ENCODE peak calls at places on chromosome 20, in six cellular contexts. One of them, this sample, is unnamed.
A peak's percentile ranks its signal among the peaks of the same experiment; 100 is the strongest.

GRCh38 chr20:40493551-40493950 is 195.5 kb downstream of the MAFB start:
- DNase-seq in SW480: no peak
- DNase-seq in activated CD4-positive, alpha-beta T cell treated with anti-CD3 and anti-CD28 coated beads, Interleukin-2, amount 50 U/mL, for 24 hours: no peak
- DNase-seq in islet precursor cell: peak; percentile 62
- DNase-seq in bronchial epithelial cell: peak; percentile 93
- DNase-seq in foreskin fibroblast: peak; percentile 34
- DNase-seq in this sample: peak; percentile 13

GRCh38 chr20:1430004-1430451 is 36.6 kb downstream of the NSFL1C start:
- DNase-seq in foreskin fibroblast: peak; percentile 65
- DNase-seq in bronchial epithelial cell: no peak
- DNase-seq in islet precursor cell: no peak
- DNase-seq in SW480: no peak
- DNase-seq in activated CD4-positive, alpha-beta T cell treated with anti-CD3 and anti-CD28 coated beads, Interleukin-2, amount 50 U/mL, for 24 hours: no peak
- DNase-seq in this sample: peak; percentile 98

GRCh38 chr20:57079016-57080005 is 187.1 kb downstream of the BMP7 start:
- DNase-seq in bronchial epithelial cell: no peak
- DNase-seq in activated CD4-positive, alpha-beta T cell treated with anti-CD3 and anti-CD28 coated beads, Interleukin-2, amount 50 U/mL, for 24 hours: no peak
- DNase-seq in islet precursor cell: no peak
- DNase-seq in foreskin fibroblast: no peak
- DNase-seq in SW480: no peak
- DNase-seq in this sample: no peak

GRCh38 chr20:3173582-3174441 is 463 bp upstream of the LZTS3 start:
- DNase-seq in foreskin fibroblast: peak; percentile 73
- DNase-seq in islet precursor cell: peak; percentile 93
- DNase-seq in activated CD4-positive, alpha-beta T cell treated with anti-CD3 and anti-CD28 coated beads, Interleukin-2, amount 50 U/mL, for 24 hours: peak; percentile 79
- DNase-seq in SW480: peak; percentile 79
- DNase-seq in bronchial epithelial cell: peak; percentile 51
- DNase-seq in this sample: peak; percentile 58

GRCh38 chr20:52167232-52167840 is 24.2 kb downstream of the ZFP64 start:
- DNase-seq in bronchial epithelial cell: no peak
- DNase-seq in islet precursor cell: no peak
- DNase-seq in SW480: no peak
- DNase-seq in foreskin fibroblast: no peak
- DNase-seq in activated CD4-positive, alpha-beta T cell treated with anti-CD3 and anti-CD28 coated beads, Interleukin-2, amount 50 U/mL, for 24 hours: no peak
- DNase-seq in this sample: no peak

GRCh38 chr20:57988828-57989227 is 239.6 kb downstream of the ANKRD60 start:
- DNase-seq in islet precursor cell: no peak
- DNase-seq in foreskin fibroblast: no peak
- DNase-seq in SW480: no peak
- DNase-seq in bronchial epithelial cell: no peak
- DNase-seq in activated CD4-positive, alpha-beta T cell treated with anti-CD3 and anti-CD28 coated beads, Interleukin-2, amount 50 U/mL, for 24 hours: no peak
- DNase-seq in this sample: no peak

GRCh38 chr20:46831633-46832011 is 63.0 kb upstream of the EYA2 start:
- DNase-seq in SW480: no peak
- DNase-seq in bronchial epithelial cell: no peak
- DNase-seq in activated CD4-positive, alpha-beta T cell treated with anti-CD3 and anti-CD28 coated beads, Interleukin-2, amount 50 U/mL, for 24 hours: no peak
- DNase-seq in foreskin fibroblast: no peak
- DNase-seq in islet precursor cell: no peak
- DNase-seq in this sample: no peak

GRCh38 chr20:3580412-3580811 is 82.8 kb downstream of the GFRA4 start:
- DNase-seq in bronchial epithelial cell: no peak
- DNase-seq in SW480: no peak
- DNase-seq in foreskin fibroblast: no peak
- DNase-seq in islet precursor cell: no peak
- DNase-seq in activated CD4-positive, alpha-beta T cell treated with anti-CD3 and anti-CD28 coated beads, Interleukin-2, amount 50 U/mL, for 24 hours: no peak
- DNase-seq in this sample: no peak

GRCh38 chr20:50092436-50092835 is 20.5 kb downstream of the UBE2V1 start:
- DNase-seq in foreskin fibroblast: no peak
- DNase-seq in activated CD4-positive, alpha-beta T cell treated with anti-CD3 and anti-CD28 coated beads, Interleukin-2, amount 50 U/mL, for 24 hours: no peak
- DNase-seq in SW480: no peak
- DNase-seq in bronchial epithelial cell: no peak
- DNase-seq in islet precursor cell: no peak
- DNase-seq in this sample: peak; percentile 91

GRCh38 chr20:49699200-49699992 is 14.3 kb downstream of the B4GALT5 start:
- DNase-seq in foreskin fibroblast: peak; percentile 60
- DNase-seq in activated CD4-positive, alpha-beta T cell treated with anti-CD3 and anti-CD28 coated beads, Interleukin-2, amount 50 U/mL, for 24 hours: no peak
- DNase-seq in bronchial epithelial cell: peak; percentile 94
- DNase-seq in islet precursor cell: no peak
- DNase-seq in SW480: peak; percentile 97
- DNase-seq in this sample: peak; percentile 90

GRCh38 chr20:61663521-61664425 is 401.9 kb downstream of the TAF4 start:
- DNase-seq in bronchial epithelial cell: no peak
- DNase-seq in foreskin fibroblast: no peak
- DNase-seq in islet precursor cell: peak; percentile 45
- DNase-seq in SW480: no peak
- DNase-seq in activated CD4-positive, alpha-beta T cell treated with anti-CD3 and anti-CD28 coated beads, Interleukin-2, amount 50 U/mL, for 24 hours: no peak
- DNase-seq in this sample: no peak

GRCh38 chr20:35660122-35660937 is 4.4 kb downstream of the CPNE1 start:
- DNase-seq in islet precursor cell: no peak
- DNase-seq in foreskin fibroblast: no peak
- DNase-seq in SW480: no peak
- DNase-seq in bronchial epithelial cell: no peak
- DNase-seq in activated CD4-positive, alpha-beta T cell treated with anti-CD3 and anti-CD28 coated beads, Interleukin-2, amount 50 U/mL, for 24 hours: no peak
- DNase-seq in this sample: no peak

GRCh38 chr20:50870572-50871161 is 60.6 kb downstream of the ADNP start:
- DNase-seq in islet precursor cell: peak; percentile 99
- DNase-seq in activated CD4-positive, alpha-beta T cell treated with anti-CD3 and anti-CD28 coated beads, Interleukin-2, amount 50 U/mL, for 24 hours: no peak
- DNase-seq in foreskin fibroblast: no peak
- DNase-seq in bronchial epithelial cell: no peak
- DNase-seq in SW480: no peak
- DNase-seq in this sample: peak; percentile 79

GRCh38 chr20:51995038-51995437 is 192.7 kb upstream of the SALL4 start:
- DNase-seq in islet precursor cell: no peak
- DNase-seq in SW480: no peak
- DNase-seq in bronchial epithelial cell: no peak
- DNase-seq in activated CD4-positive, alpha-beta T cell treated with anti-CD3 and anti-CD28 coated beads, Interleukin-2, amount 50 U/mL, for 24 hours: no peak
- DNase-seq in foreskin fibroblast: no peak
- DNase-seq in this sample: no peak

GRCh38 chr20:51195419-51195901 is 172.6 kb upstream of the KCNG1 start:
- DNase-seq in SW480: peak; percentile 91
- DNase-seq in bronchial epithelial cell: peak; percentile 90
- DNase-seq in foreskin fibroblast: peak; percentile 23
- DNase-seq in activated CD4-positive, alpha-beta T cell treated with anti-CD3 and anti-CD28 coated beads, Interleukin-2, amount 50 U/mL, for 24 hours: no peak
- DNase-seq in islet precursor cell: peak; percentile 40
- DNase-seq in this sample: no peak

GRCh38 chr20:6157345-6157744 is 34.5 kb upstream of the FERMT1 start:
- DNase-seq in bronchial epithelial cell: no peak
- DNase-seq in foreskin fibroblast: no peak
- DNase-seq in activated CD4-positive, alpha-beta T cell treated with anti-CD3 and anti-CD28 coated beads, Interleukin-2, amount 50 U/mL, for 24 hours: no peak
- DNase-seq in islet precursor cell: no peak
- DNase-seq in SW480: no peak
- DNase-seq in this sample: peak; percentile 13

GRCh38 chr20:21518292-21518991 is 4.6 kb upstream of the NKX2-2 start:
- DNase-seq in foreskin fibroblast: no peak
- DNase-seq in islet precursor cell: no peak
- DNase-seq in bronchial epithelial cell: no peak
- DNase-seq in activated CD4-positive, alpha-beta T cell treated with anti-CD3 and anti-CD28 coated beads, Interleukin-2, amount 50 U/mL, for 24 hours: no peak
- DNase-seq in SW480: no peak
- DNase-seq in this sample: no peak

GRCh38 chr20:50294164-50295088 is 103.8 kb downstream of the CEBPB start:
- DNase-seq in activated CD4-positive, alpha-beta T cell treated with anti-CD3 and anti-CD28 coated beads, Interleukin-2, amount 50 U/mL, for 24 hours: no peak
- DNase-seq in islet precursor cell: no peak
- DNase-seq in foreskin fibroblast: no peak
- DNase-seq in SW480: no peak
- DNase-seq in bronchial epithelial cell: no peak
- DNase-seq in this sample: no peak

GRCh38 chr20:21103582-21104465 is 2.3 kb downstream of the LINC00237 start:
- DNase-seq in bronchial epithelial cell: no peak
- DNase-seq in SW480: no peak
- DNase-seq in foreskin fibroblast: no peak
- DNase-seq in activated CD4-positive, alpha-beta T cell treated with anti-CD3 and anti-CD28 coated beads, Interleukin-2, amount 50 U/mL, for 24 hours: no peak
- DNase-seq in islet precursor cell: no peak
- DNase-seq in this sample: no peak

GRCh38 chr20:53579581-53580375 is 13.9 kb downstream of the ZNF217 start:
- DNase-seq in bronchial epithelial cell: peak; percentile 87
- DNase-seq in activated CD4-positive, alpha-beta T cell treated with anti-CD3 and anti-CD28 coated beads, Interleukin-2, amount 50 U/mL, for 24 hours: no peak
- DNase-seq in SW480: peak; percentile 60
- DNase-seq in foreskin fibroblast: peak; percentile 59
- DNase-seq in islet precursor cell: peak; percentile 71
- DNase-seq in this sample: peak; percentile 76

GRCh38 chr20:25361287-25361683 is 29.4 kb downstream of the ABHD12 start:
- DNase-seq in islet precursor cell: peak; percentile 73
- DNase-seq in SW480: no peak
- DNase-seq in bronchial epithelial cell: peak; percentile 38
- DNase-seq in foreskin fibroblast: peak; percentile 9
- DNase-seq in activated CD4-positive, alpha-beta T cell treated with anti-CD3 and anti-CD28 coated beads, Interleukin-2, amount 50 U/mL, for 24 hours: no peak
- DNase-seq in this sample: peak; percentile 19

GRCh38 chr20:1868856-1869255 is 26.4 kb upstream of the SIRPA start:
- DNase-seq in activated CD4-positive, alpha-beta T cell treated with anti-CD3 and anti-CD28 coated beads, Interleukin-2, amount 50 U/mL, for 24 hours: no peak
- DNase-seq in bronchial epithelial cell: no peak
- DNase-seq in SW480: no peak
- DNase-seq in foreskin fibroblast: no peak
- DNase-seq in islet precursor cell: no peak
- DNase-seq in this sample: peak; percentile 81

GRCh38 chr20:24574307-24574706 is 104.9 kb downstream of the SYNDIG1 start:
- DNase-seq in SW480: no peak
- DNase-seq in activated CD4-positive, alpha-beta T cell treated with anti-CD3 and anti-CD28 coated beads, Interleukin-2, amount 50 U/mL, for 24 hours: no peak
- DNase-seq in bronchial epithelial cell: no peak
- DNase-seq in islet precursor cell: no peak
- DNase-seq in foreskin fibroblast: no peak
- DNase-seq in this sample: no peak

GRCh38 chr20:17935761-17936160 is 32.8 kb downstream of the SNX5 start:
- DNase-seq in activated CD4-positive, alpha-beta T cell treated with anti-CD3 and anti-CD28 coated beads, Interleukin-2, amount 50 U/mL, for 24 hours: no peak
- DNase-seq in islet precursor cell: no peak
- DNase-seq in foreskin fibroblast: no peak
- DNase-seq in bronchial epithelial cell: no peak
- DNase-seq in SW480: no peak
- DNase-seq in this sample: no peak

GRCh38 chr20:63641792-63642517 is 11.3 kb downstream of the STMN3 start:
- DNase-seq in islet precursor cell: peak; percentile 98
- DNase-seq in foreskin fibroblast: peak; percentile 64
- DNase-seq in activated CD4-positive, alpha-beta T cell treated with anti-CD3 and anti-CD28 coated beads, Interleukin-2, amount 50 U/mL, for 24 hours: peak; percentile 97
- DNase-seq in bronchial epithelial cell: peak; percentile 75
- DNase-seq in SW480: peak; percentile 96
- DNase-seq in this sample: peak; percentile 68

GRCh38 chr20:17735206-17735804 is 35.5 kb downstream of the BANF2 start:
- DNase-seq in foreskin fibroblast: peak; percentile 36
- DNase-seq in bronchial epithelial cell: peak; percentile 15
- DNase-seq in SW480: peak; percentile 14
- DNase-seq in islet precursor cell: peak; percentile 83
- DNase-seq in activated CD4-positive, alpha-beta T cell treated with anti-CD3 and anti-CD28 coated beads, Interleukin-2, amount 50 U/mL, for 24 hours: no peak
- DNase-seq in this sample: peak; percentile 88

GRCh38 chr20:32762754-32763201 is 593 bp downstream of the DNMT3B start:
- DNase-seq in SW480: no peak
- DNase-seq in islet precursor cell: no peak
- DNase-seq in activated CD4-positive, alpha-beta T cell treated with anti-CD3 and anti-CD28 coated beads, Interleukin-2, amount 50 U/mL, for 24 hours: no peak
- DNase-seq in bronchial epithelial cell: no peak
- DNase-seq in foreskin fibroblast: no peak
- DNase-seq in this sample: no peak

GRCh38 chr20:10713161-10713560 is 39.4 kb upstream of the JAG1 start:
- DNase-seq in SW480: no peak
- DNase-seq in islet precursor cell: no peak
- DNase-seq in foreskin fibroblast: no peak
- DNase-seq in activated CD4-positive, alpha-beta T cell treated with anti-CD3 and anti-CD28 coated beads, Interleukin-2, amount 50 U/mL, for 24 hours: no peak
- DNase-seq in bronchial epithelial cell: no peak
- DNase-seq in this sample: no peak

This sample was measured in amniotic epithelial cell.